ENCODE peak calls at places on chromosomes 6 and 20, in six cellular contexts. I is heart right ventricle; Y is mesendoderm; V is CD4-positive, CD25-positive, alpha-beta regulatory T cell; C is neural progenitor cell; W is RWPE2. Z is an unnamed sample.

GRCh38 chr6:47047479-47048411 is 5.6 kb upstream of the ADGRF1 start:
- DNase-seq in I (no peak), C (peak; percentile 78), Y (peak; percentile 99), W (no peak), V (peak; percentile 2), Z (peak; percentile 6)

GRCh38 chr6:19873031-19873430 is 35.9 kb downstream of the ID4 start:
- DNase-seq in W (no peak), V (no peak), Y (peak; percentile 47), C (peak; percentile 33), I (no peak), Z (no peak)

GRCh38 chr6:49668083-49668511 is 31.5 kb upstream of the RHAG start:
- DNase-seq in I (no peak), C (no peak), Y (peak; percentile 88), W (no peak), V (no peak), Z (no peak)

GRCh38 chr20:33773412-33774089 is 37.6 kb upstream of the CHMP4B start:
- DNase-seq in C (no peak), I (no peak), Y (no peak), W (no peak), V (no peak), Z (no peak)

GRCh38 chr6:53582963-53583362 is 38.1 kb upstream of the GCLC start:
- DNase-seq in I (no peak), V (no peak), Y (no peak), W (no peak), C (no peak), Z (no peak)

GRCh38 chr6:25504661-25505060 is 147.4 kb upstream of the SCGN start:
- DNase-seq in W (no peak), I (no peak), C (peak; percentile 31), V (no peak), Y (no peak), Z (no peak)

GRCh38 chr20:24694157-24694726 is 224.8 kb downstream of the SYNDIG1 start:
- DNase-seq in Y (no peak), W (no peak), V (no peak), I (no peak), C (no peak), Z (no peak)

GRCh38 chr20:10674684-10675455 is 1.1 kb upstream of the JAG1 start:
- DNase-seq in C (peak; percentile 93), Y (peak; percentile 89), W (peak; percentile 81), V (no peak), I (peak; percentile 83), Z (no peak)

GRCh38 chr6:134178230-134179044 is 126.0 kb upstream of the SLC2A12 start:
- DNase-seq in I (peak; percentile 63), C (peak; percentile 95), Y (peak; percentile 98), W (no peak), V (peak; percentile 74), Z (peak; percentile 96)

GRCh38 chr6:85459224-85459901 is 9.5 kb downstream of the NT5E start:
- DNase-seq in W (no peak), Y (no peak), V (no peak), I (no peak), C (no peak), Z (no peak)

GRCh38 chr20:46308258-46309157 is at the start of gene CDH22:
- DNase-seq in I (peak; percentile 36), C (peak; percentile 84), Y (peak; percentile 74), W (no peak), V (peak; percentile 20), Z (peak; percentile 48)

GRCh38 chr6:119880840-119881239 is 531.3 kb upstream of the MAN1A1 start:
- DNase-seq in C (no peak), Y (no peak), W (no peak), I (no peak), V (no peak), Z (no peak)

GRCh38 chr6:52365317-52365716 is 3.4 kb downstream of the PAQR8 start:
- DNase-seq in V (no peak), I (no peak), W (no peak), C (no peak), Y (no peak), Z (no peak)

GRCh38 chr6:37624121-37624520 is 73.6 kb downstream of the MDGA1 start:
- DNase-seq in W (peak; percentile 82), Y (no peak), C (no peak), V (no peak), I (no peak), Z (no peak)

GRCh38 chr6:105536961-105537360 is 134.1 kb upstream of the PREP start:
- DNase-seq in W (no peak), I (no peak), C (peak; percentile 35), V (no peak), Y (no peak), Z (no peak)

GRCh38 chr6:13813621-13814175 is 659 bp downstream of the MCUR1 start:
- DNase-seq in C (peak; percentile 95), I (peak; percentile 69), V (no peak), Y (peak; percentile 96), W (peak; percentile 70), Z (no peak)

GRCh38 chr6:31474871-31475286 is 23.1 kb upstream of the MICB start:
- DNase-seq in Y (no peak), I (no peak), W (no peak), V (no peak), C (peak; percentile 28), Z (no peak)

GRCh38 chr6:168060521-168060931 is 18.5 kb downstream of the FRMD1 start:
- DNase-seq in V (no peak), Y (peak; percentile 72), C (peak; percentile 79), I (peak; percentile 72), W (no peak), Z (no peak)

GRCh38 chr20:47489448-47489872 is 12.2 kb upstream of the NCOA3 start:
- DNase-seq in Y (no peak), C (no peak), I (peak; percentile 18), W (peak; percentile 36), V (peak; percentile 70), Z (peak; percentile 73)

GRCh38 chr20:51326241-51326819 is 216.2 kb downstream of the NFATC2 start:
- DNase-seq in V (peak; percentile 36), Y (peak; percentile 84), I (no peak), C (peak; percentile 82), W (peak; percentile 75), Z (peak; percentile 28)

GRCh38 chr6:28258877-28259777 is at the start of gene NKAPL:
- DNase-seq in I (peak; percentile 88), V (peak; percentile 21), W (no peak), Y (no peak), C (no peak), Z (peak; percentile 44)

GRCh38 chr20:6632187-6632586 is 135.3 kb upstream of the BMP2 start:
- DNase-seq in I (peak; percentile 17), W (no peak), V (no peak), C (no peak), Y (peak; percentile 6), Z (no peak)

GRCh38 chr6:106254636-106255035 is 70.9 kb downstream of the ATG5 start:
- DNase-seq in V (no peak), Y (no peak), W (peak; percentile 70), I (no peak), C (no peak), Z (no peak)

GRCh38 chr20:32282461-32282860 is 5.0 kb downstream of the KIF3B start:
- DNase-seq in V (no peak), C (no peak), W (peak; percentile 59), Y (no peak), I (peak; percentile 45), Z (no peak)

GRCh38 chr6:152474341-152474740 is 162.8 kb downstream of the SYNE1 start:
- DNase-seq in W (no peak), Y (no peak), V (no peak), I (no peak), C (no peak), Z (no peak)

GRCh38 chr6:163985710-163986109 is 571.2 kb downstream of the QKI start:
- DNase-seq in W (no peak), C (no peak), Y (no peak), V (no peak), I (no peak), Z (no peak)

GRCh38 chr6:9412951-9413559 is 977.7 kb upstream of the SLC35B3 start:
- DNase-seq in I (peak; percentile 7), Y (peak; percentile 73), W (no peak), V (no peak), C (peak; percentile 48), Z (no peak)

GRCh38 chr6:136037246-136037884 is 185.9 kb downstream of the PDE7B start:
- DNase-seq in Y (no peak), W (no peak), I (no peak), C (no peak), V (no peak), Z (no peak)

GRCh38 chr6:138590796-138591709 is 91.8 kb upstream of the NHSL1 start:
- DNase-seq in V (peak; percentile 27), W (no peak), Y (peak; percentile 90), C (peak; percentile 82), I (no peak), Z (peak; percentile 25)

GRCh38 chr6:44120692-44121443 is 6.4 kb downstream of the MRPL14 start:
- DNase-seq in Y (peak; percentile 64), V (no peak), I (no peak), C (peak; percentile 46), W (no peak), Z (no peak)

GRCh38 chr6:143974089-143974488 is 34.0 kb downstream of the PLAGL1 start:
- DNase-seq in I (no peak), V (no peak), Y (no peak), W (no peak), C (no peak), Z (no peak)

GRCh38 chr6:71395731-71396409 is 107.3 kb downstream of the OGFRL1 start:
- DNase-seq in Y (no peak), V (no peak), I (no peak), C (peak; percentile 21), W (no peak), Z (no peak)
- H3K27ac ChIP-seq in Y (no peak overlapping the region), V (no peak overlapping the region), I (peak overlapping the region; percentile 18), C (no peak overlapping the region), W (peak overlapping the region; percentile 82), Z (no peak overlapping the region)

DNA sequence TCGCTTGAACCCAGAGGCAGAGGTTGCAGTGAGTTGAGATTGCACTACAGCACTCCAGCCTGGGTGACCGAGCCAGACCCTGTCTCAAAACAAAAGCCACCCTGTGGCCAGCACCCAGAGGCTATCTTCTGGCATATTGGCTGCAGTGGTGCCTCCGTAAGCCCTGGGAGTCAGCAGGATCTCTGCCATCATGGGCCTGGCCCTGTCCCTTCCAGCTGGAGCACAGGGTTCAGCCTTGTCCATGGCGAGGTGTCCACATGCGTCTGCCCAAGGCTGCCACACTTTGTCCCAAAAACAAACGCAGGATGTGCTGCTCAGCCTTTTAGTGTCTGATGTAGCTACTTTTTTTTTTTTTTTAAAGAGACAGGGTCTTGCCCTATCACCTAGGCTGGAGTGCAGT is 15.4 kb upstream of the MTG2 start:
- DNase-seq in C (no peak), W (peak; percentile 73), V (no peak), Y (no peak), I (no peak), Z (no peak)
- H3K36me3 ChIP-seq in C (no peaks in the 10 kb centered on the region), W (peaks cover 58% of the 10 kb centered on the region), V (peaks cover 26% of the 10 kb centered on the region), Y (peaks cover 11% of the 10 kb centered on the region), I (peaks cover 76% of the 10 kb centered on the region), Z (peaks cover 9% of the 10 kb centered on the region)

GRCh38 chr6:89357390-89357789 is 4.9 kb upstream of the UBE2J1 start:
- DNase-seq in I (no peak), V (peak; percentile 29), C (no peak), W (no peak), Y (no peak), Z (no peak)
- H3K4me3 ChIP-seq in I (no peak overlapping the region), V (peak overlapping the region; percentile 86), C (no peak overlapping the region), W (no peak overlapping the region), Y (no peak overlapping the region), Z (peak overlapping the region; percentile 12)

DNA sequence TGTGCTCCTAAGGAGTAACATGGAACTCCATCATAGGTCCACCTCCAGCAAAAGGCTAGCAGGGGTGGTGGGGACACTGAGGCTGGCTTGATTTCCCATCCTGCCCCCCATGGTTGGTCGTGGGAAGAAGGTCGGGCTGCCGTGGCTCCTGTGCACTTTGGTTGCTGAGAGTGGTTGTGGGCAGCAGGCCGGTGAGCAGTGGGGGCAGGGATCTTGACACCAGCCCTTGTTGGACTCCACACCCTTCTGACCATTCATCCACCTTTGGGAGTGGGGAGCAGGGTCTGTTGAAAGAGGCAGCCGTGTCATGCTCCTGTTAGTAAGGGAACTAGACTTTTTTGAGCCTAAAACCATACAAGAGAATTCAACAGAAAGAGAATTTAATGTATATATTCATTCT is 175.2 kb downstream of the ARID1B start:
- DNase-seq in C (no peak), I (no peak), V (no peak), Y (no peak), W (no peak), Z (no peak)
- H3K27ac ChIP-seq in C (no peak overlapping the region), I (no peak overlapping the region), V (no peak overlapping the region), Y (no peak overlapping the region), W (peak overlapping the region; percentile 76), Z (no peak overlapping the region)

Z was measured in CD4-positive, alpha-beta memory T cell.